ENCODE peak calls at places on chromosomes 5 and 9, in five cellular contexts. S, H, W, K and J are unnamed samples.

GRCh38 chr9:131276891-131277672 is 772 bp upstream of the FAM78A start:
- DNase-seq in S (no peak), H (no peak), W (peak), K (no peak), J (no peak)

GRCh38 chr9:77464591-77465125 is 183.5 kb downstream of the GNA14 start:
- DNase-seq in S (no peak), H (no peak), W (no peak), K (no peak), J (no peak)

GRCh38 chr5:120545007-120545406 is 80.9 kb downstream of the PRR16 start:
- DNase-seq in S (no peak), H (no peak), W (no peak), K (no peak), J (no peak)

GRCh38 chr5:67165524-67166459 is 30.8 kb downstream of the CD180 start:
- DNase-seq in S (peak), H (peak), W (peak), K (peak), J (peak)

GRCh38 chr9:124776952-124777645 is at the start of gene OLFML2A:
- DNase-seq in S (peak), H (peak), W (no peak), K (no peak), J (no peak)

GRCh38 chr5:179431221-179431620 is 86.0 kb upstream of the ADAMTS2 start:
- DNase-seq in S (peak), H (no peak), W (no peak), K (no peak), J (no peak)

GRCh38 chr9:35675732-35676392 is 2.1 kb downstream of the CA9 start:
- DNase-seq in S (peak), H (no peak), W (no peak), K (no peak), J (no peak)

GRCh38 chr9:134204041-134204440 is 39.7 kb upstream of the RNU6ATAC start:
- DNase-seq in S (no peak), H (no peak), W (no peak), K (no peak), J (peak)

GRCh38 chr9:114214181-114214580 is 58.8 kb downstream of the COL27A1 start:
- DNase-seq in S (no peak), H (no peak), W (no peak), K (peak), J (no peak)

GRCh38 chr5:65141487-65141886 is 340.2 kb downstream of the ADAMTS6 start:
- DNase-seq in S (no peak), H (no peak), W (no peak), K (no peak), J (no peak)

GRCh38 chr9:18596920-18597319 is 123.0 kb downstream of the ADAMTSL1 start:
- DNase-seq in S (no peak), H (no peak), W (no peak), K (no peak), J (no peak)

GRCh38 chr5:51279983-51280382 is 103.3 kb upstream of the ISL1 start:
- DNase-seq in S (no peak), H (no peak), W (no peak), K (no peak), J (no peak)

GRCh38 chr9:13485068-13485596 is 205.6 kb upstream of the MPDZ start:
- DNase-seq in S (peak), H (peak), W (peak), K (peak), J (peak)

GRCh38 chr9:131769361-131769760 is 29.5 kb upstream of the RAPGEF1 start:
- DNase-seq in S (no peak), H (no peak), W (no peak), K (no peak), J (no peak)

GRCh38 chr5:141508808-141509611 is 20.1 kb downstream of the PCDHGC5 start:
- DNase-seq in S (peak), H (peak), W (no peak), K (no peak), J (peak)

GRCh38 chr9:2241875-2242741 is 227.0 kb downstream of the SMARCA2 start:
- DNase-seq in S (peak), H (peak), W (peak), K (peak), J (peak)

GRCh38 chr5:78504726-78505431 is 143.7 kb downstream of the LHFPL2 start:
- DNase-seq in S (peak), H (peak), W (peak), K (peak), J (peak)

GRCh38 chr5:41843456-41844112 is 26.6 kb downstream of the OXCT1 start:
- DNase-seq in S (no peak), H (no peak), W (peak), K (peak), J (no peak)

GRCh38 chr5:67118050-67118620 is 78.5 kb downstream of the CD180 start:
- DNase-seq in S (no peak), H (no peak), W (no peak), K (no peak), J (no peak)

GRCh38 chr9:20786807-20787206 is 102.7 kb downstream of the FOCAD start:
- DNase-seq in S (no peak), H (no peak), W (no peak), K (no peak), J (no peak)

GRCh38 chr5:93163010-93163663 is 417.9 kb downstream of the NR2F1-AS1 start:
- DNase-seq in S (no peak), H (no peak), W (no peak), K (no peak), J (no peak)

GRCh38 chr9:73347720-73348119 is 196.1 kb downstream of the ANXA1 start:
- DNase-seq in S (no peak), H (no peak), W (no peak), K (no peak), J (no peak)

GRCh38 chr5:131114754-131115153 is 50.3 kb downstream of the HINT1 start:
- DNase-seq in S (no peak), H (no peak), W (no peak), K (no peak), J (no peak)

GRCh38 chr5:33933723-33934544 is 2.3 kb upstream of the RXFP3 start:
- DNase-seq in S (no peak), H (no peak), W (no peak), K (no peak), J (no peak)

GRCh38 chr5:152405145-152405544 is at the start of gene NMUR2:
- DNase-seq in S (no peak), H (no peak), W (no peak), K (no peak), J (no peak)

GRCh38 chr5:142168365-142168764 is 59.8 kb downstream of the NDFIP1 start:
- DNase-seq in S (no peak), H (no peak), W (no peak), K (no peak), J (no peak)

GRCh38 chr9:33225319-33226152 is 14.4 kb upstream of the SPINK4 start:
- DNase-seq in S (no peak), H (peak), W (peak), K (peak), J (peak)

GRCh38 chr9:110257097-110257955 is 1.0 kb upstream of the TXN start:
- DNase-seq in S (peak), H (peak), W (peak), K (peak), J (no peak)

GRCh38 chr5:44638286-44638869 is 170.4 kb upstream of the MRPS30 start:
- DNase-seq in S (no peak), H (no peak), W (no peak), K (no peak), J (no peak)

GRCh38 chr5:17132444-17133083 is 84.9 kb upstream of the BASP1 start:
- DNase-seq in S (no peak), H (no peak), W (no peak), K (no peak), J (no peak)

GRCh38 chr5:157106668-157107461 is 2.0 kb downstream of the HAVCR2 start:
- DNase-seq in S (no peak), H (no peak), W (no peak), K (no peak), J (peak)

GRCh38 chr9:79687131-79687447 is 115.3 kb downstream of the TLE4 start:
- DNase-seq in S (no peak), H (no peak), W (no peak), K (no peak), J (no peak)

GRCh38 chr9:88835038-88835466 is 156.2 kb upstream of the S1PR3 start:
- DNase-seq in S (no peak), H (no peak), W (no peak), K (no peak), J (no peak)

GRCh38 chr9:124820606-124821246 is 32.5 kb upstream of the WDR38 start:
- DNase-seq in S (no peak), H (no peak), W (no peak), K (no peak), J (no peak)

GRCh38 chr9:22395585-22396205 is 50.9 kb upstream of the DMRTA1 start:
- DNase-seq in S (no peak), H (no peak), W (no peak), K (no peak), J (no peak)

GRCh38 chr9:132557159-132557558 is 25.2 kb upstream of the BARHL1 start:
- DNase-seq in S (no peak), H (no peak), W (no peak), K (no peak), J (no peak)

GRCh38 chr5:42943931-42944631 is 96.0 kb downstream of the ANXA2R start:
- DNase-seq in S (no peak), H (no peak), W (peak), K (no peak), J (no peak)

GRCh38 chr5:14487101-14487895 is 94.3 kb upstream of the OTULINL start:
- DNase-seq in S (no peak), H (no peak), W (no peak), K (no peak), J (no peak)

GRCh38 chr9:75593920-75594319 is 296.6 kb upstream of the PCSK5 start:
- DNase-seq in S (no peak), H (no peak), W (no peak), K (no peak), J (no peak)
- TF ChIP-seq CTCF in S (no peak), H (no peak), W (no peak), K (no peak), J (no peak)

DNA sequence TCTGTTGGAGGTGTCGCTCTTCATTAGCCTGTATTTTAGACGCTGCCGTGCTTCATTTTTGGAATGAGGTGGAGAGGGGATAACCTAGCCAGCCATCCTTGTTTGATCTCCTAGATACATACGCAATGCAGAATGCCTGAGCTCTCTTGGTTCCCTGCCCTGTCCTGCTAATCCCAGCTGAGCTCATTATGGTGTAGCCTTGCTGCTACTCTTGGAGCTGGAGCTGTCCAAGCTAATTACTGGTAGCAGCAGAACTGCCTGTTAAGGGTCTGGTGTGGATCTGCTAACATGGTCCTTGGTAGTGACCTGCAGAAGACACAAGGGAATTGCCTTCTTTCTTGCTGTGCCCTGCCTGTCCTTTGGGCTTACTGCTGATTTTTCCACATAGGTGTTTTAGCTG is 207.9 kb downstream of the CNTLN start:
- DNase-seq in S (no peak), H (no peak), W (no peak), K (no peak), J (no peak)
- H3K4me3 ChIP-seq in S (no peak), H (no peak), W (no peak), K (no peak), J (no peak)

GRCh38 chr9:96852676-96853075 is 1.6 kb downstream of the ZNF782 start:
- DNase-seq in S (no peak), H (no peak), W (no peak), K (no peak), J (no peak)

GRCh38 chr9:96853711-96854072 is 622 bp downstream of the ZNF782 start:
- DNase-seq in S (no peak), H (no peak), W (no peak), K (no peak), J (no peak)

GRCh38 chr9:96854877-96855273 is 561 bp upstream of the ZNF782 start:
- DNase-seq in S (no peak), H (no peak), W (no peak), K (no peak), J (no peak)

GRCh38 chr9:96856363-96857286 is 2.3 kb upstream of the ZNF782 start:
- DNase-seq in S (no peak), H (peak), W (peak), K (peak), J (no peak)

GRCh38 chr9:96854073-96854876 is at the start of gene ZNF782:
- DNase-seq in S (peak), H (peak), W (peak), K (peak), J (peak)
- TF ChIP-seq POLR2A in S (peak), H (peak), W (peak), K (peak), J (peak)

DNA sequence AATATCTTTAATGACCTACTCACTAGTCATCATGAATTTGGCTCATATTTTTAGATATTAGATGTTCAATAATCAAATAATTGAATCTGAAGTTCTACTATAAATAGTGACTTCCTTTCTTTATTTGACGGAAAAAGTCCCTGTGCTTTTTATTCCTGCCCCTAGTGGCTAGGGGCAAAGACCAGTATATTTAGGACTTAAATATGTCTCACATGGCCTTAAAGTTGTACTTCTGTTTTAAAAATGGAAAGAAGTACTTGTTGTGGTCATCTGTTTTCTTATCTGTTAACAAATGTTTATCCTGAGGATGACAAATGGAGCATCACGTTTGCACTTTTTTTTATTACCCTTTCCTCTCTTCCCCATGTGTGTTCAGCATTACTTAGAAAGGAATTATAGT is 89.2 kb upstream of the GRHPR start:
- DNase-seq in S (no peak), H (no peak), W (no peak), K (no peak), J (no peak)
- TF ChIP-seq CTCF in S (no peak), H (no peak), W (no peak), K (no peak), J (no peak)

GRCh38 chr9:128819716-128820664 is 1.7 kb downstream of the ENDOG start:
- DNase-seq in S (peak), H (peak), W (peak), K (no peak), J (no peak)
- H3K4me3 ChIP-seq in S (peak), H (no peak), W (peak), K (no peak), J (peak)

GRCh38 chr9:128689820-128690683 is 1.0 kb downstream of the SET start:
- DNase-seq in S (peak), H (peak), W (peak), K (peak), J (no peak)
- TF ChIP-seq POLR2A in S (no peak), H (no peak), W (no peak), K (peak), J (no peak)

GRCh38 chr5:133968057-133968993 is at the start of gene C5orf15:
- DNase-seq in S (peak), H (peak), W (peak), K (peak), J (peak)
- TF ChIP-seq CTCF in S (peak), H (peak), W (peak), K (peak), J (peak)

DNA sequence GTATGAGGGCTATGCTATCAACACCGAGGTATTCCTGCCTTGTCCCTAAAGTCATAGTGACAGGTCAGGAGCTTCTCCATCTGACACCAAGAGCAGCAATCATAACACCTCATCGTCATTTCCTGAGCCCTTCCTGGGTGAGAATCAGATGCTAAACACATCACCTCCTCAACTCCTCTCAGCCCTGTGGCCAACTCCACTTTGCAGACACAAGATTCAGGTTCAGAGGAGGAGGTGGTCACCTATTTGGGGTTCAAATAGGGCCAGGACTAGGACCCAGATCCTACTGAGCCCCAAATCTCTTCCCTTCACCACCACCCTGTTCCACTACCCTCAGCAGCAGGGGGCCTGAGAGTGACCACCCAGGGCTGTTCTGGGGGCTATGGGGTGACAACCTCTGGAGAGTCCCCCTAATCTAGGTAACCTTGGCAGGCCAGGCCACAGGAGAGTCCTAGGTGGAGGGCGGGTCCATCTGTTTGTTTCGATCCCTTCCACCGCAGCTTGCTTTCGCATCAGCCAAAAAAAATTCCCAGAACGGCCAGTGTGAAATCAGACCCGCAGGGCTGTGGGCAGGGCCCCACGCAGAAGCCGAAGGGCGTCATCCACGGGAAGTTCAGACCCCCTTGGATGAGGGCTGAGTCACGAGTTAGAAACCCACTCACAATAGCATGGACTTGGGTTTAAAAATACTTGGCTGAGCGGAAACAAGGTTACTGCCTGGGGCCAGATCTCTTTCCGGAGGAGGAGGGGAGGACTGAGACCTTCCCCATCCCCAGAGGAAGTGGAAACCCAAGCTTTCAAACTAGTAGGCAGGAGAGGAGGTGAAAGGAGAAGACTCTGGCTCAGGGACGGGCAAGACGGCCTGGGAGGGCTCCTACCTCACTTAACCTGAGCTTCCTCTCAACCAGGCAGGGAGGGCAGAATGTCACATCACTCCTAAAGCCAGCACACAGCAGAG is 8.7 kb downstream of the STK10 start:
- DNase-seq in S (no peak), H (no peak), W (peak), K (no peak), J (no peak)
- H3K4me3 ChIP-seq in S (no peak), H (no peak), W (peak), K (no peak), J (peak)